ENCODE peak calls at places on chromosomes 4 and X, in seven cellular contexts. R is adrenal gland, O is heart left ventricle, Y is tibial nerve, M is IMR-90, H is breast epithelium, D is sigmoid colon. X is an unnamed sample.

GRCh38 chrX:76643590-76643989 is 216.1 kb downstream of the MAGEE1 start:
- DNase-seq in M (no peak), Y (no peak), O (no peak), R (no peak), D (no peak), H (no peak), X (no peak)

GRCh38 chrX:103248553-103248952 is 6.4 kb downstream of the TCEAL8 start:
- DNase-seq in R (no peak), O (no peak), H (no peak), Y (peak; percentile 38), M (peak; percentile 10), D (no peak), X (no peak)

GRCh38 chr4:54657556-54658313 is at the start of gene KIT:
- DNase-seq in R (no peak), H (peak; percentile 29), M (peak; percentile 32), Y (no peak), O (peak; percentile 69), D (peak; percentile 71), X (peak; percentile 55)

GRCh38 chr4:4334798-4335520 is 44.9 kb downstream of the ZBTB49 start:
- DNase-seq in O (peak; percentile 76), R (peak; percentile 87), Y (peak; percentile 41), D (peak; percentile 32), M (peak; percentile 30), H (peak; percentile 36), X (peak; percentile 82)

GRCh38 chrX:154373340-154374306 is 811 bp downstream of the FLNA start:
- DNase-seq in H (peak; percentile 89), D (no peak), M (peak; percentile 83), Y (peak; percentile 75), R (peak; percentile 84), O (no peak), X (peak; percentile 76)

GRCh38 chr4:25814323-25814722 is 48.5 kb downstream of the SEL1L3 start:
- DNase-seq in O (no peak), H (no peak), M (peak; percentile 63), D (no peak), R (peak; percentile 77), Y (peak; percentile 51), X (peak; percentile 57)

GRCh38 chr4:125750827-125751466 is 436.2 kb downstream of the FAT4 start:
- DNase-seq in D (no peak), M (peak; percentile 54), Y (peak; percentile 10), O (no peak), R (no peak), H (no peak), X (peak; percentile 62)

GRCh38 chr4:130393246-130394041 is 1297.5 kb downstream of the C4orf33 start:
- DNase-seq in Y (no peak), R (no peak), O (no peak), D (no peak), M (peak; percentile 60), H (no peak), X (peak; percentile 30)

GRCh38 chrX:110409925-110410324 is 51.3 kb downstream of the RTL9 start:
- DNase-seq in R (no peak), O (no peak), H (no peak), M (peak; percentile 73), D (no peak), Y (no peak), X (no peak)

GRCh38 chr4:98687876-98688275 is 29.5 kb upstream of the TSPAN5 start:
- DNase-seq in H (no peak), R (no peak), M (no peak), D (no peak), Y (no peak), O (no peak), X (no peak)

GRCh38 chr4:171582961-171583581 is 230.1 kb upstream of the GALNTL6 start:
- DNase-seq in R (no peak), M (no peak), Y (no peak), O (no peak), H (no peak), D (no peak), X (no peak)

GRCh38 chr4:113756005-113756410 is 5.5 kb downstream of the CAMK2D start:
- DNase-seq in D (no peak), R (no peak), Y (no peak), H (no peak), O (no peak), M (peak; percentile 70), X (no peak)

GRCh38 chrX:96540111-96540631 is 144.5 kb upstream of the DIAPH2 start:
- DNase-seq in D (no peak), O (no peak), R (no peak), H (no peak), Y (no peak), M (no peak), X (no peak)

GRCh38 chrX:138756234-138756633 is 44.7 kb upstream of the FGF13 start:
- DNase-seq in H (peak; percentile 18), R (peak; percentile 53), Y (peak; percentile 5), M (no peak), O (no peak), D (no peak), X (peak; percentile 56)

GRCh38 chr4:108204518-108204917 is 35.8 kb upstream of the LEF1 start:
- DNase-seq in M (no peak), H (no peak), O (no peak), Y (no peak), R (no peak), D (no peak), X (no peak)

GRCh38 chr4:4717692-4718091 is 141.8 kb upstream of the MSX1 start:
- DNase-seq in Y (no peak), R (no peak), D (no peak), H (no peak), M (no peak), O (no peak), X (no peak)

DNA sequence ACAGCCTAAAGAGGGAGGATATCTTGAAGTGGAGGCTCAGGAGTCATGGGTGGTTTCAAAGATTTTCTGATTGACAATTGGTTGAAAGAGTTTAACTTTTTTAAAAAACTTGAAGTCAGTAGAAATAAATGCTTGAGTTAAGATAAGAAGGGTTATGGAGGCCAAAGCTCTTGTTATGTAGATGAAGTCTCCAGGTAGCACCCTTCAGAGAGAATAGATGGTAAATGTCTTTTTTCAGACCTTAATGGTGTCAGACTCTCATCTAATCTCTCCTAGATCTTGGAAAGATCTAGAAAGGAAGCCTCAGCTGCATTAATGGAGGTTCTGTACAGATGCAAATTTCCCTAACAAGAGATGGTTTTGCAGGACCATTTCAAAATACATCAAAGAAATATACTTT is 6.8 kb upstream of the CHIC1 start:
- DNase-seq in D (no peak), H (no peak), R (no peak), M (no peak), O (no peak), Y (no peak), X (no peak)
- TF ChIP-seq POLR2A in D (no peak), H (no peak), R (no peak), M (no peak), O (no peak), Y (no peak), X (no peak)

GRCh38 chr4:118738999-118739690 is 54.0 kb downstream of the METTL14 start:
- DNase-seq in D (no peak), M (no peak), R (no peak), O (no peak), Y (no peak), H (no peak), X (no peak)

GRCh38 chr4:118743867-118744266 is 58.7 kb downstream of the METTL14 start:
- DNase-seq in O (no peak), Y (no peak), D (no peak), M (peak; percentile 58), H (no peak), R (peak; percentile 81), X (no peak)

GRCh38 chr4:118740869-118741268 is 55.7 kb downstream of the METTL14 start:
- DNase-seq in M (no peak), Y (no peak), H (no peak), R (no peak), D (no peak), O (no peak), X (no peak)

GRCh38 chr4:118742050-118742449 is 56.9 kb downstream of the METTL14 start:
- DNase-seq in M (no peak), H (no peak), D (no peak), Y (no peak), O (no peak), R (no peak), X (no peak)

GRCh38 chr4:118741456-118741855 is 56.3 kb downstream of the METTL14 start:
- DNase-seq in O (no peak), Y (no peak), R (no peak), D (no peak), M (peak; percentile 42), H (no peak), X (no peak)
- H3K27ac ChIP-seq in O (peak overlapping the region; percentile 63), Y (peak overlapping the region; percentile 58), R (no peak overlapping the region), D (peak overlapping the region; percentile 83), M (peak overlapping the region; percentile 62), H (no peak overlapping the region), X (no peak overlapping the region)

GRCh38 chr4:964346-965025 is 8.9 kb downstream of the DGKQ start:
- DNase-seq in H (no peak), R (no peak), M (no peak), Y (no peak), D (no peak), O (peak; percentile 53), X (no peak)

GRCh38 chr4:966266-967112 is 6.9 kb downstream of the DGKQ start:
- DNase-seq in H (no peak), Y (no peak), D (no peak), O (peak; percentile 60), M (no peak), R (no peak), X (no peak)

GRCh38 chr4:963276-964225 is 9.8 kb downstream of the DGKQ start:
- DNase-seq in O (peak; percentile 61), R (no peak), M (no peak), Y (no peak), D (no peak), H (no peak), X (no peak)

GRCh38 chr4:965766-966134 is 7.6 kb downstream of the DGKQ start:
- DNase-seq in H (no peak), Y (no peak), O (peak; percentile 54), D (no peak), R (no peak), M (no peak), X (no peak)

GRCh38 chr4:965048-965765 is 8.2 kb downstream of the DGKQ start:
- DNase-seq in H (no peak), M (no peak), R (no peak), O (peak; percentile 57), Y (no peak), D (no peak), X (no peak)
- H3K27me3 ChIP-seq in H (no peaks in the 10 kb centered on the region), M (no peaks in the 10 kb centered on the region), R (no peaks in the 10 kb centered on the region), O (peaks cover 3% of the 10 kb centered on the region), Y (no peaks in the 10 kb centered on the region), D (no peaks in the 10 kb centered on the region), X (no peaks in the 10 kb centered on the region)

DNA sequence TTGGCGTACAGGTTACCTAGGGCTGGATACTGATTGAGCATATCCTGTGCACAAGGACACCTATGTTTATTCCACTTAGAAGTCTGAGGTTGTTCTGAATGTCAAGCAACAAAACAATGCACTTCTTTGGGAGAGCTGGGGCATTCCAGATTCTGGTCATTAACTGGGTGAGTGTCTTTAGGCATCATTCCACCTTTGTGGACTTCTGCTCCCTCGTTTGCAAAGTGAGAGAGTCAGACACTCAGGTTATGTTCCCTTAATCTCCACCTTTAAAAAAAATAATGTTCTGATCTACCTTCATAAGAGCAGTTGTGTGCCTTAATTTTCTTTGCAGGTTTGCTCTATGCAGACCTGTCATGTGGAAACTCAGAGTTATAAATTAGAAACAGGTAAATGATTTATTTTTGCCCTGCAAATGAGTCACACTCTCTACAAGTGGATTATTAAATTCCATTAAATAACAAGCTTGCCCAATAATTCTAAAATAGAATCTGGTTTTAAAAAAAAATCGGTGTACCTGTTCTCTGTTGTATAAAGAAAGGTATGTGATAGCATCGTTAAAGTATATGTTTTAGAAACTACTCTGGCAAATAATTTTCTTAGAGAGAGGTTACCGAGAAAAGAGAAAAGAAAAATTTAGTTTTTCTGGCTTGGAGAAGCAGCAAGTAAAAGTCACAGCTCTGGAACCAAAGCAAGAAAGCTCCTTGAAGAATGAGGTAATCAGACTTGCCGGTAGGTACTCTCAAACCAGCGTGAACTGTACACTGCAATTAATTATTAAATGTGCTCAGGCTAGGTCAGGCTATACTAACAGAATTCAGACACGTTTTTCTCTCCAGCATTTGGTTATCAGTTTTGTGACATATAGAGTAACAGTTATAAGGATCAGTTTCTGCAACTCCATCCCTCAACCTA is 93.2 kb downstream of the SORBS2 start:
- DNase-seq in M (no peak), Y (no peak), H (no peak), R (no peak), D (no peak), O (no peak), X (no peak)
- TF ChIP-seq POLR2A in M (no peak), Y (no peak), H (no peak), R (no peak), D (no peak), O (no peak), X (no peak)